ENCODE peak calls at places on chromosome 19, in ten cellular contexts. W, B, G, H, O, J, Z, C, Y and E are unnamed samples.

GRCh38 chr19:20359933-20360720 is 193.1 kb downstream of the ZNF486 start:
- DNase-seq in W (no peak), B (no peak), G (no peak), H (no peak), O (no peak), J (no peak), Z (no peak), C (no peak), Y (peak; percentile 47), E (no peak)

GRCh38 chr19:16467581-16467980 is 4.2 kb downstream of the EPS15L1 start:
- DNase-seq in W (no peak), B (no peak), G (no peak), H (no peak), O (no peak), J (no peak), Z (no peak), C (no peak), Y (no peak), E (no peak)

GRCh38 chr19:55440411-55441105 is 2.5 kb downstream of the SHISA7 start:
- DNase-seq in W (peak; percentile 17), B (no peak), G (no peak), H (no peak), O (no peak), J (no peak), Z (no peak), C (no peak), Y (peak; percentile 60), E (no peak)

GRCh38 chr19:681029-681626 is 4.9 kb downstream of the FSTL3 start:
- DNase-seq in W (peak; percentile 96), B (no peak), G (no peak), H (no peak), O (no peak), J (peak; percentile 84), Z (peak; percentile 73), C (no peak), Y (peak; percentile 94), E (peak; percentile 81)

GRCh38 chr19:28294395-28294794 is 918.6 kb downstream of the UQCRFS1 start:
- DNase-seq in W (peak; percentile 88), B (no peak), G (no peak), H (no peak), O (no peak), J (no peak), Z (no peak), C (no peak), Y (no peak), E (no peak)

GRCh38 chr19:45613926-45614725 is 12.1 kb upstream of the GPR4 start:
- DNase-seq in W (peak; percentile 97), B (peak; percentile 74), G (no peak), H (peak; percentile 89), O (no peak), J (peak; percentile 60), Z (no peak), C (no peak), Y (no peak), E (peak; percentile 86)

GRCh38 chr19:660793-661426 is 2.1 kb downstream of the RNF126 start:
- DNase-seq in W (no peak), B (no peak), G (no peak), H (no peak), O (no peak), J (no peak), Z (no peak), C (no peak), Y (no peak), E (no peak)

GRCh38 chr19:861756-862528 is 2.5 kb downstream of the CFD start:
- DNase-seq in W (peak; percentile 50), B (no peak), G (no peak), H (peak; percentile 78), O (peak; percentile 76), J (no peak), Z (peak; percentile 85), C (peak; percentile 61), Y (peak; percentile 88), E (no peak)

GRCh38 chr19:31586282-31586681 is 237.0 kb upstream of the TSHZ3 start:
- DNase-seq in W (peak; percentile 3), B (no peak), G (no peak), H (no peak), O (no peak), J (no peak), Z (no peak), C (no peak), Y (no peak), E (peak; percentile 51)

GRCh38 chr19:42335971-42336370 is 10.5 kb downstream of the MEGF8 start:
- DNase-seq in W (no peak), B (no peak), G (no peak), H (no peak), O (no peak), J (no peak), Z (no peak), C (no peak), Y (no peak), E (no peak)

GRCh38 chr19:1231729-1232128 is 6.1 kb downstream of the CBARP start:
- DNase-seq in W (no peak), B (no peak), G (no peak), H (no peak), O (no peak), J (no peak), Z (no peak), C (no peak), Y (no peak), E (no peak)

GRCh38 chr19:49875801-49876421 is 1.2 kb downstream of the AKT1S1 start:
- DNase-seq in W (peak; percentile 68), B (no peak), G (peak; percentile 68), H (no peak), O (peak; percentile 37), J (no peak), Z (peak; percentile 84), C (peak; percentile 34), Y (peak; percentile 83), E (peak; percentile 42)

GRCh38 chr19:17404621-17405249 is 695 bp downstream of the BST2 start:
- DNase-seq in W (no peak), B (no peak), G (no peak), H (no peak), O (no peak), J (no peak), Z (no peak), C (no peak), Y (no peak), E (no peak)